ENCODE peak calls at places on chromosomes 1 and 21, in ten cellular contexts. G is pancreas; O is DND-41; R is IMR-90; W is endothelial cell of umbilical vein; N is sigmoid colon; Y is GM23338; C is effector memory CD4-positive, alpha-beta T cell; D is PC-3; A is iPS DF 6.9. J is an unnamed sample. For H3K4me1, the result is how much of the 10 kb centered on the place peaks cover.

GRCh38 chr1:182795563-182796228 is 6.1 kb downstream of the NPL start:
- DNase-seq in G (no peak), O (no peak), R (no peak), W (no peak), N (no peak), Y (no peak), C (no peak), D (no peak), A (no peak), J (no peak)

GRCh38 chr1:114509596-114510234 is 1.3 kb downstream of the TRIM33 start:
- DNase-seq in G (no peak), O (no peak), R (no peak), W (no peak), N (no peak), Y (no peak), C (no peak), D (peak), A (no peak), J (no peak)

GRCh38 chr1:94327001-94327685 is 89.8 kb upstream of the ARHGAP29 start:
- DNase-seq in G (no peak), O (no peak), R (peak), W (peak), N (peak), Y (peak), C (no peak), D (peak), A (peak), J (no peak)

GRCh38 chr1:935751-936231 is 12.1 kb downstream of the SAMD11 start:
- DNase-seq in G (peak), O (no peak), R (no peak), W (no peak), N (no peak), Y (peak), C (no peak), D (no peak), A (no peak), J (no peak)

GRCh38 chr1:224132901-224133300 is 19.0 kb downstream of the FBXO28 start:
- DNase-seq in G (no peak), O (no peak), R (no peak), W (no peak), N (no peak), Y (no peak), C (no peak), D (peak), A (no peak), J (no peak)

GRCh38 chr1:56626546-56626945 is 18.6 kb upstream of the PRKAA2 start:
- DNase-seq in G (no peak), O (no peak), R (peak), W (no peak), N (no peak), Y (no peak), C (no peak), D (peak), A (no peak), J (no peak)

GRCh38 chr1:202189012-202189790 is 4.4 kb upstream of the LGR6 start:
- DNase-seq in G (peak), O (peak), R (peak), W (peak), N (no peak), Y (peak), C (peak), D (peak), A (no peak), J (no peak)

GRCh38 chr1:4743978-4744750 is 89.8 kb downstream of the AJAP1 start:
- DNase-seq in G (no peak), O (no peak), R (no peak), W (no peak), N (no peak), Y (no peak), C (no peak), D (no peak), A (no peak), J (no peak)

GRCh38 chr1:163628034-163628773 is 306.4 kb downstream of the NUF2 start:
- DNase-seq in G (no peak), O (no peak), R (no peak), W (no peak), N (no peak), Y (no peak), C (no peak), D (no peak), A (no peak), J (no peak)

GRCh38 chr1:46983416-46983815 is 40.1 kb upstream of the CYP4X1 start:
- DNase-seq in G (no peak), O (no peak), R (no peak), W (no peak), N (no peak), Y (peak), C (no peak), D (no peak), A (no peak), J (no peak)

GRCh38 chr1:43805340-43805739 is 98.0 kb downstream of the ST3GAL3 start:
- DNase-seq in G (no peak), O (no peak), R (no peak), W (no peak), N (no peak), Y (no peak), C (no peak), D (no peak), A (no peak), J (no peak)

GRCh38 chr1:109466440-109467300 is at the start of gene SYPL2:
- DNase-seq in G (peak), O (no peak), R (peak), W (no peak), N (peak), Y (peak), C (no peak), D (no peak), A (no peak), J (peak)

GRCh38 chr1:101178688-101179491 is 57.9 kb upstream of the S1PR1 start:
- DNase-seq in G (no peak), O (peak), R (no peak), W (no peak), N (no peak), Y (no peak), C (no peak), D (no peak), A (no peak), J (no peak)

GRCh38 chr21:16891821-16892220 is 621.0 kb upstream of the CXADR start:
- DNase-seq in G (no peak), O (no peak), R (peak), W (peak), N (no peak), Y (no peak), C (no peak), D (no peak), A (no peak), J (no peak)

GRCh38 chr21:19855522-19855921 is 1142.7 kb upstream of the NCAM2 start:
- DNase-seq in G (peak), O (no peak), R (no peak), W (no peak), N (no peak), Y (no peak), C (no peak), D (no peak), A (no peak), J (no peak)

GRCh38 chr1:16122916-16123315 is 33.0 kb downstream of the EPHA2 start:
- DNase-seq in G (no peak), O (peak), R (peak), W (no peak), N (peak), Y (no peak), C (no peak), D (peak), A (no peak), J (no peak)

GRCh38 chr1:178399177-178399728 is 97.5 kb downstream of the CLEC20A start:
- DNase-seq in G (no peak), O (no peak), R (no peak), W (no peak), N (no peak), Y (no peak), C (no peak), D (peak), A (no peak), J (no peak)

GRCh38 chr1:54591127-54591756 is 32.1 kb downstream of the FAM151A start:
- DNase-seq in G (no peak), O (no peak), R (peak), W (no peak), N (no peak), Y (no peak), C (no peak), D (no peak), A (no peak), J (no peak)

GRCh38 chr1:208868554-208868953 is 624.4 kb upstream of the PLXNA2 start:
- DNase-seq in G (no peak), O (no peak), R (no peak), W (peak), N (no peak), Y (no peak), C (no peak), D (peak), A (no peak), J (no peak)

GRCh38 chr1:169161512-169162194 is 55.2 kb downstream of the ATP1B1 start:
- DNase-seq in G (no peak), O (no peak), R (no peak), W (no peak), N (peak), Y (no peak), C (no peak), D (peak), A (no peak), J (no peak)

GRCh38 chr1:160885080-160885479 is at the start of gene ITLN1:
- DNase-seq in G (no peak), O (no peak), R (no peak), W (no peak), N (no peak), Y (no peak), C (no peak), D (no peak), A (no peak), J (no peak)

GRCh38 chr1:50246869-50247268 is 138.1 kb downstream of the ELAVL4 start:
- DNase-seq in G (no peak), O (no peak), R (no peak), W (no peak), N (no peak), Y (no peak), C (no peak), D (peak), A (no peak), J (no peak)
- H3K4me3 ChIP-seq in G (no peak), O (no peak), R (no peak), W (no peak), N (no peak), Y (no peak), C (no peak), D (no peak), A (no peak), J (no peak)

GRCh38 chr21:15687208-15687607 is 42.6 kb upstream of the USP25 start:
- DNase-seq in G (no peak), O (no peak), R (peak), W (no peak), N (no peak), Y (no peak), C (no peak), D (peak), A (no peak), J (no peak)

GRCh38 chr21:15686506-15686905 is 43.3 kb upstream of the USP25 start:
- DNase-seq in G (no peak), O (no peak), R (no peak), W (no peak), N (no peak), Y (no peak), C (no peak), D (no peak), A (no peak), J (no peak)

GRCh38 chr21:15682182-15682895 is 47.4 kb upstream of the USP25 start:
- DNase-seq in G (no peak), O (peak), R (peak), W (peak), N (no peak), Y (no peak), C (no peak), D (peak), A (no peak), J (no peak)

GRCh38 chr21:15679630-15680029 is 50.2 kb upstream of the USP25 start:
- DNase-seq in G (no peak), O (no peak), R (no peak), W (no peak), N (no peak), Y (peak), C (no peak), D (no peak), A (no peak), J (no peak)

GRCh38 chr21:15682977-15683376 is 46.8 kb upstream of the USP25 start:
- DNase-seq in G (no peak), O (no peak), R (peak), W (peak), N (no peak), Y (no peak), C (no peak), D (peak), A (no peak), J (no peak)
- H3K4me1 ChIP-seq in G (under half), O (under half), R (under half), W (under half), N (under half), Y (under half), C (under half), D (under half), A (under half), J (under half)

GRCh38 chr1:27659497-27660299 is 12.3 kb downstream of the IFI6 start:
- DNase-seq in G (peak), O (peak), R (peak), W (peak), N (peak), Y (peak), C (peak), D (peak), A (no peak), J (peak)

GRCh38 chr1:27655151-27655929 is 16.7 kb downstream of the IFI6 start:
- DNase-seq in G (no peak), O (no peak), R (no peak), W (no peak), N (no peak), Y (peak), C (no peak), D (no peak), A (no peak), J (no peak)

GRCh38 chr1:27652505-27652904 is 17.5 kb upstream of the FGR start:
- DNase-seq in G (no peak), O (no peak), R (no peak), W (no peak), N (no peak), Y (no peak), C (no peak), D (no peak), A (no peak), J (no peak)

GRCh38 chr1:27658951-27659496 is 13.0 kb downstream of the IFI6 start:
- DNase-seq in G (no peak), O (peak), R (peak), W (no peak), N (peak), Y (peak), C (no peak), D (peak), A (no peak), J (peak)

GRCh38 chr1:27656157-27656893 is 15.7 kb downstream of the IFI6 start:
- DNase-seq in G (no peak), O (no peak), R (peak), W (no peak), N (peak), Y (peak), C (no peak), D (peak), A (no peak), J (peak)
- H3K27ac ChIP-seq in G (no peak), O (peak), R (no peak), W (no peak), N (peak), Y (no peak), C (no peak), D (no peak), A (no peak), J (peak)

DNA sequence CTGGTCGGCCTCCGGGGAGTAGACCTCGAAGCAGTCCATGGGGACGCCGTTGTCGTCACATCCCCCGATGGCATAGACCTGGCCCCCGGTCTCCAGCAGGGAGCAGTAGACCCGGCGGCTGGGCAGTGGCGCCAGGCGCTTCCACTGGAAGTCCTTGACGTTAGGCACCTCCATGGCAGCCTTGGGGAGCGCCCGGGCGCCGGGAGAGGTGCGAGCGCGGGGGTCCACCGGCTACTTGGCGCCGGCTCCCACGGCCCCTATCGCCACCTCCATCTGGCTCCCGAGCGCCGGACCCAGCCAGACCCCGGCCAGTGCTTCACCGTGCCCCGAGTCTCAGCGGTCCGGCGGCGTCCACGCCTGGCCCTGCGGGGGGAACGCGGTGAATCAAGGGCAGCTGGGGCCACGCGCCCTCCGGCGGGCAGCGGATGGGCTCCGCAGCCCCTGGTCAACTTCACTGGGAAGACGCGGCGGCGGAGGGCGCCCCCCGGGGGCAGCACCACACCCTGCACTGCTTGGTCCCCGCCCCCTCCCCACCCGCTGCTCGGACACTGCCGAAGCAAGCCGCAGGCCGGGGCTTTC is 13.2 kb downstream of the KLHDC8A start:
- DNase-seq in G (peak), O (no peak), R (no peak), W (no peak), N (no peak), Y (peak), C (no peak), D (no peak), A (no peak), J (no peak)
- H3K4me3 ChIP-seq in G (no peak), O (no peak), R (no peak), W (no peak), N (no peak), Y (peak), C (peak), D (peak), A (peak), J (peak)

DNA sequence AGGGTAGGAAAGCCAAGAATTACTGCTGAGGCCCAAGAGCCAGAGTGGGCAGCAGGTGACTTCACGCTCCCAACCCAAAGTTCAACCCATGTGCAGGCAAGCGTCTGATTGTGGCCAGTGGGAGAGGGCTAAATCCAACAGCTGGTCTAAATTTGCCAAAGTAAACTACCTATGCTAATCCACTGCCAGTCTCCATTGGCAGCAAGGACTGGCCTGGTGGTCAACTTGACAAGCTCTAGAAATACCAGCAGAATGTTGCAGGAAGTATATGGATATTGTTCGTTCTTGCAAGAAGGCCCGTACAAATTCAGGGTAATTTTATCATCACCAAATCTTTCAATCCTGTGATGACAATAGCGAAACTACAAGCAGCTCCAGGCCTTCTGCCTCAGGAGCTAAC is 1.5 kb downstream of the TMEM63A start:
- DNase-seq in G (no peak), O (no peak), R (no peak), W (no peak), N (no peak), Y (no peak), C (no peak), D (no peak), A (no peak), J (no peak)
- H3K4me1 ChIP-seq in G (under half), O (under half), R (under half), W (under half), N (under half), Y (under half), C (half or more), D (half or more), A (under half), J (under half)

GRCh38 chr1:205141236-205142104 is 19.7 kb upstream of the RBBP5 start:
- DNase-seq in G (peak), O (peak), R (peak), W (peak), N (peak), Y (peak), C (peak), D (peak), A (peak), J (peak)
- H3K27ac ChIP-seq in G (no peak), O (no peak), R (no peak), W (no peak), N (peak), Y (no peak), C (no peak), D (no peak), A (no peak), J (no peak)

GRCh38 chr1:245874942-245875580 is 632.0 kb downstream of the SMYD3 start:
- DNase-seq in G (peak), O (no peak), R (peak), W (peak), N (peak), Y (no peak), C (no peak), D (no peak), A (no peak), J (no peak)
- H3K4me3 ChIP-seq in G (no peak), O (no peak), R (no peak), W (no peak), N (no peak), Y (no peak), C (no peak), D (no peak), A (no peak), J (no peak)

GRCh38 chr1:31421404-31422040 is 8.5 kb downstream of the SERINC2 start:
- DNase-seq in G (no peak), O (peak), R (peak), W (no peak), N (no peak), Y (peak), C (no peak), D (peak), A (no peak), J (no peak)
- H3K4me1 ChIP-seq in G (under half), O (under half), R (under half), W (under half), N (under half), Y (under half), C (under half), D (under half), A (under half), J (under half)

J was measured in ascending aorta.